ENCODE peak calls at places on chromosomes 3 and 15, in ten cellular contexts. Q is IMR-90, X is tibial nerve, S is fibroblast of lung, K is Panc1, T is colonic mucosa, I is HCT116, E is HL-60, B is uterus, C is A549. Z is an unnamed sample.

GRCh38 chr3:187922704-187923393 is 177.6 kb upstream of the BCL6 start:
- DNase-seq in E (no peak), I (no peak), B (no peak), K (no peak), Q (peak), X (no peak), T (no peak), C (no peak), S (peak), Z (no peak)

GRCh38 chr3:356947-357346 is 160.4 kb downstream of the CHL1 start:
- DNase-seq in S (peak), C (no peak), X (no peak), E (no peak), Q (no peak), B (peak), K (no peak), I (no peak), T (no peak), Z (no peak)

GRCh38 chr15:53910236-53910849 is 67.9 kb upstream of the UNC13C start:
- DNase-seq in C (no peak), K (no peak), T (no peak), E (no peak), Q (no peak), S (no peak), I (no peak), B (no peak), X (no peak), Z (no peak)

GRCh38 chr3:30347679-30348216 is 258.7 kb upstream of the TGFBR2 start:
- DNase-seq in Q (peak), X (no peak), I (no peak), E (no peak), S (peak), B (no peak), T (no peak), C (no peak), K (peak), Z (no peak)

GRCh38 chr3:123412076-123412475 is 36.8 kb downstream of the ADCY5 start:
- DNase-seq in K (no peak), B (no peak), S (no peak), I (no peak), C (no peak), Q (no peak), T (no peak), E (no peak), X (no peak), Z (no peak)

GRCh38 chr15:79769081-79769481 is 127.7 kb downstream of the MTHFS start:
- DNase-seq in C (peak), K (no peak), I (peak), E (no peak), X (no peak), Q (no peak), B (no peak), T (no peak), S (peak), Z (no peak)

GRCh38 chr3:159560214-159561004 is 428.2 kb upstream of the IL12A start:
- DNase-seq in B (no peak), C (no peak), I (no peak), Q (no peak), S (no peak), T (no peak), K (no peak), E (no peak), X (no peak), Z (no peak)

GRCh38 chr15:72358532-72359180 is 17.2 kb downstream of the HEXA start:
- DNase-seq in X (no peak), I (no peak), Q (peak), S (peak), B (peak), K (no peak), T (peak), E (no peak), C (no peak), Z (peak)

GRCh38 chr15:82928711-82929110 is 23.8 kb downstream of the HOMER2 start:
- DNase-seq in C (no peak), I (no peak), K (no peak), E (no peak), Q (no peak), S (no peak), X (no peak), B (no peak), T (no peak), Z (no peak)

GRCh38 chr15:77944002-77944867 is 133.3 kb downstream of the TBC1D2B start:
- DNase-seq in E (peak), T (peak), K (no peak), Q (peak), I (peak), X (peak), B (peak), C (no peak), S (peak), Z (peak)

GRCh38 chr3:192915306-192915705 is 2.4 kb downstream of the MB21D2 start:
- DNase-seq in Q (peak), T (no peak), S (peak), E (no peak), X (no peak), C (no peak), B (no peak), I (no peak), K (no peak), Z (no peak)
- H3K4me3 ChIP-seq in Q (no peak), T (no peak), S (peak), E (no peak), X (no peak), C (no peak), B (no peak), I (no peak), K (no peak), Z (peak)

GRCh38 chr15:23003736-23004135 is 23.6 kb upstream of the CYFIP1 start:
- DNase-seq in K (no peak), B (no peak), S (no peak), C (no peak), E (no peak), T (no peak), X (no peak), Q (no peak), I (no peak), Z (no peak)
- TF ChIP-seq CTCF in K (no peak), B (no peak), S (no peak), C (no peak), E (no peak), T (no peak), X (no peak), Q (no peak), I (peak), Z (no peak)

GRCh38 chr3:24137354-24137753 is 192.3 kb downstream of the NR1D2 start:
- DNase-seq in S (no peak), T (no peak), I (no peak), E (no peak), K (no peak), C (no peak), X (no peak), B (no peak), Q (no peak), Z (no peak)

GRCh38 chr3:24133942-24134341 is 188.9 kb downstream of the NR1D2 start:
- DNase-seq in T (no peak), Q (no peak), B (no peak), X (no peak), K (no peak), C (no peak), S (no peak), E (no peak), I (no peak), Z (no peak)

GRCh38 chr3:24136624-24137310 is 191.7 kb downstream of the NR1D2 start:
- DNase-seq in X (no peak), Q (peak), K (no peak), B (no peak), E (no peak), I (no peak), T (no peak), C (no peak), S (no peak), Z (no peak)

GRCh38 chr3:24133441-24133840 is 188.4 kb downstream of the NR1D2 start:
- DNase-seq in Q (no peak), X (no peak), B (no peak), E (no peak), K (no peak), I (no peak), T (no peak), C (no peak), S (no peak), Z (no peak)

DNA sequence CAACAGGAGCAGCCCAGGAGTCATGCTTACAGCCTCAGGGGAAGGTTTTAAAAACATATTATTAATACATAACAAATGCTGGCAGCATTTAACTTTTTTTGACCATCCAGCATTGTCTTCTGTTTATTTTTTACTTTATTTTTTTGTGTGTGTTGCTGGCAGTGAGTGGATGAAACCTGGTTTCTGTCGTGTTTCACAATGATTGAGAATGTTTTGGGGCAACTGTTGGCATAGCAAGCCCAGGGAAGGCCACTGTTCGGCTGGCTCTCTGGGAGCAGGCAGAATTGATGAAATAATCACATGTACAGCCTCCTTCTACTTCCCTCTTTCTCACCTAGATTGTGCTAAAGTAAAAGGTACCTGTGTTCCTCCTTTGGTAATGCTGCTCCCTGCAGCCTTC is 190.2 kb downstream of the NR1D2 start:
- DNase-seq in Q (no peak), X (no peak), S (no peak), C (no peak), K (no peak), E (no peak), T (no peak), I (no peak), B (no peak), Z (no peak)
- H3K27ac ChIP-seq in Q (no peak), X (no peak), S (no peak), C (no peak), K (no peak), E (no peak), T (no peak), I (no peak), B (peak), Z (peak)

DNA sequence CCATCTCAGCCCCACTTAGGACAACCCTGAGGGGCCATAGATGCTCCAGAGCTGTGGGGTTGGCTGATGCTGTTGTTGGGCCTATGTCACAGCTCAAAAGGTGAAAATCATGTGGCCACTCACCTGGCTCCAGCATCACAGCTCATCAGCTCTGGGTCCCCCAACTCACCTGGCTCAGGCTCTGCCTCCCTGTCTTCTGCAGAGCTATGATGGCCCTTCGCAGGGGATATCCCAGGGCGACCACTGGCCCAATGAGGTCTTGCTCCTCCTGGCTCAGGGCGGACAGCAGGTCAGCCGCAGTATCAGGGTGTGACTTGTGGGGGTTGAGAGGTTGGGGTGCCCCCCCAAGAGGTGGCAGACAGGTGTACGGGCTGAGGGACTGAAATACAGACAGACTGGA is 15.7 kb downstream of the UBAP1L start:
- DNase-seq in E (no peak), Q (no peak), B (no peak), K (no peak), C (no peak), T (no peak), X (no peak), S (no peak), I (no peak), Z (no peak)
- H3K4me3 ChIP-seq in E (no peak), Q (no peak), B (no peak), K (no peak), C (no peak), T (no peak), X (no peak), S (no peak), I (no peak), Z (no peak)

Z was measured in ascending aorta.